ENCODE peak calls at places on chromosome 14, in eight cellular contexts. A is fibroblast of the aortic adventitia; U is progenitor cell of endocrine pancreas; Z is right cardiac atrium; T is right atrium auricular region; V is activated CD4-positive, alpha-beta T cell treated with anti-CD3 and anti-CD28 coated beads, Interleukin-2, amount 50 U/mL, for 4 hours; N is DMS153; B is NCI-H774. J is an unnamed sample.

GRCh38 chr14:74402264-74403251 is 23.5 kb downstream of the SYNDIG1L start:
- DNase-seq in Z (no peak), V (no peak), B (no peak), T (no peak), U (no peak), N (no peak), A (no peak), J (no peak)

GRCh38 chr14:77910506-77910905 is 110.6 kb downstream of the ADCK1 start:
- DNase-seq in V (no peak), A (no peak), T (no peak), Z (no peak), U (peak), N (peak), B (peak), J (no peak)

GRCh38 chr14:26855051-26855753 is 257.4 kb upstream of the NOVA1 start:
- DNase-seq in V (no peak), B (no peak), Z (no peak), N (no peak), A (peak), T (no peak), U (no peak), J (no peak)

GRCh38 chr14:98579140-98579539 is 692.9 kb downstream of the BCL11B start:
- DNase-seq in V (no peak), B (no peak), T (no peak), U (no peak), Z (no peak), A (no peak), N (no peak), J (no peak)

GRCh38 chr14:96085369-96085768 is 46.2 kb downstream of the C14orf132 start:
- DNase-seq in U (no peak), A (no peak), N (no peak), T (no peak), B (no peak), V (no peak), Z (no peak), J (no peak)

GRCh38 chr14:63933701-63934100 is 80.9 kb downstream of the SYNE2 start:
- DNase-seq in N (no peak), T (no peak), A (no peak), B (no peak), U (no peak), Z (no peak), V (no peak), J (no peak)

GRCh38 chr14:90576981-90577660 is 180.3 kb downstream of the CALM1 start:
- DNase-seq in N (no peak), B (no peak), T (no peak), V (no peak), Z (no peak), A (no peak), U (no peak), J (no peak)

GRCh38 chr14:92507174-92507768 is 6.3 kb upstream of the RIN3 start:
- DNase-seq in A (no peak), B (peak), Z (peak), V (no peak), T (no peak), N (peak), U (no peak), J (no peak)

GRCh38 chr14:102516531-102517411 is 7.2 kb upstream of the ANKRD9 start:
- DNase-seq in T (no peak), Z (peak), V (peak), A (no peak), N (no peak), B (peak), U (peak), J (no peak)

GRCh38 chr14:86065407-86065806 is 535.5 kb downstream of the FLRT2 start:
- DNase-seq in T (no peak), U (no peak), B (no peak), A (no peak), N (no peak), Z (no peak), V (no peak), J (no peak)

GRCh38 chr14:39229222-39229543 is 4.5 kb upstream of the MIA2 start:
- DNase-seq in Z (no peak), B (no peak), U (no peak), V (peak), A (peak), T (no peak), N (no peak), J (no peak)